ENCODE peak calls at places on chromosomes 5 and 9, in four cellular contexts. X is GM23338, I is dorsolateral prefrontal cortex, N is fibroblast of the aortic adventitia. Y is an unnamed sample.
A peak's percentile ranks its signal among the peaks of the same experiment; 100 is the strongest.

GRCh38 chr9:128201441-128202369 is 1.5 kb upstream of the DNM1 start:
- DNase-seq in X (no peak), I (no peak), N (no peak), Y (peak; percentile 40)

GRCh38 chr5:143570989-143571388 is 167.5 kb upstream of the NR3C1 start:
- DNase-seq in X (no peak), I (no peak), N (no peak), Y (no peak)

GRCh38 chr5:54251981-54252380 is 58.4 kb downstream of the ARL15 start:
- DNase-seq in X (peak; percentile 19), I (no peak), N (peak; percentile 12), Y (peak; percentile 12)

GRCh38 chr9:36074870-36075532 is 38.3 kb downstream of the RECK start:
- DNase-seq in X (no peak), I (peak; percentile 54), N (peak; percentile 97), Y (peak; percentile 94)

GRCh38 chr5:109191153-109191558 is 218.6 kb downstream of the PJA2 start:
- DNase-seq in X (no peak), I (no peak), N (peak; percentile 93), Y (peak; percentile 72)

GRCh38 chr5:176541338-176542134 is 4.3 kb upstream of the RNF44 start:
- DNase-seq in X (peak; percentile 89), I (no peak), N (no peak), Y (peak; percentile 72)

GRCh38 chr9:117400131-117400530 is 14.7 kb downstream of the ASTN2 start:
- DNase-seq in X (peak; percentile 64), I (no peak), N (no peak), Y (no peak)

GRCh38 chr9:114754574-114754973 is 51.3 kb downstream of the TNFSF15 start:
- DNase-seq in X (no peak), I (no peak), N (no peak), Y (no peak)

GRCh38 chr5:90473321-90474234 is 993 bp downstream of the MBLAC2 start:
- DNase-seq in X (peak; percentile 75), I (no peak), N (peak; percentile 15), Y (peak; percentile 50)

GRCh38 chr5:83000448-83000847 is 76.7 kb downstream of the TMEM167A start:
- DNase-seq in X (no peak), I (no peak), N (peak; percentile 5), Y (no peak)

GRCh38 chr9:123364241-123364824 is 8.3 kb downstream of the CRB2 start:
- DNase-seq in X (no peak), I (peak; percentile 77), N (peak; percentile 13), Y (peak; percentile 36)

GRCh38 chr9:81619353-81620008 is 69.9 kb downstream of the TLE1 start:
- DNase-seq in X (no peak), I (no peak), N (peak; percentile 39), Y (peak; percentile 18)

GRCh38 chr9:98867434-98868168 is 60.1 kb downstream of the GALNT12 start:
- DNase-seq in X (no peak), I (peak; percentile 44), N (peak; percentile 99), Y (peak; percentile 95)

GRCh38 chr5:138495351-138495750 is 30.1 kb downstream of the EGR1 start:
- DNase-seq in X (no peak), I (no peak), N (no peak), Y (peak; percentile 25)

GRCh38 chr5:134494780-134495179 is 30.7 kb upstream of the JADE2 start:
- DNase-seq in X (no peak), I (no peak), N (no peak), Y (no peak)

GRCh38 chr9:8718121-8718725 is 918.6 kb upstream of the DMAC1 start:
- DNase-seq in X (no peak), I (no peak), N (peak; percentile 92), Y (peak; percentile 71)

GRCh38 chr9:99140685-99141314 is 35.9 kb downstream of the TGFBR1 start:
- DNase-seq in X (peak; percentile 75), I (peak; percentile 52), N (peak; percentile 83), Y (peak; percentile 70)

GRCh38 chr9:3281399-3281798 is 244.4 kb downstream of the RFX3 start:
- DNase-seq in X (no peak), I (no peak), N (no peak), Y (no peak)

GRCh38 chr5:79109527-79110492 is 1.8 kb upstream of the BHMT start:
- DNase-seq in X (peak; percentile 78), I (no peak), N (no peak), Y (no peak)

GRCh38 chr9:107866912-107867311 is 377.3 kb upstream of the KLF4 start:
- DNase-seq in X (no peak), I (no peak), N (peak; percentile 54), Y (peak; percentile 28)

GRCh38 chr9:69805962-69806633 is 14.5 kb upstream of the CFAP95 start:
- DNase-seq in X (no peak), I (no peak), N (no peak), Y (no peak)

GRCh38 chr5:125412561-125413535 is 666.4 kb upstream of the ZNF608 start:
- DNase-seq in X (peak; percentile 85), I (peak; percentile 89), N (peak; percentile 69), Y (peak; percentile 87)
- H3K4me3 ChIP-seq in X (peak overlapping the region; percentile 9), I (peak overlapping the region; percentile 61), N (peak overlapping the region; percentile 29), Y (peak overlapping the region; percentile 6)

GRCh38 chr5:77867194-77867691 is 91.1 kb upstream of the TBCA start:
- DNase-seq in X (peak; percentile 24), I (no peak), N (peak; percentile 61), Y (peak; percentile 45)
- TF ChIP-seq CTCF in X (no peak), I (peak; percentile 44), N (peak; percentile 68), Y (peak; percentile 50)

GRCh38 chr5:178115835-178116405 is 2.6 kb downstream of the N4BP3 start:
- DNase-seq in X (peak; percentile 78), I (no peak), N (no peak), Y (no peak)
- H3K4me3 ChIP-seq in X (peak overlapping the region; percentile 92), I (no peak overlapping the region), N (no peak overlapping the region), Y (no peak overlapping the region)

GRCh38 chr9:126700903-126701819 is 87.4 kb downstream of the LMX1B start:
- DNase-seq in X (no peak), I (peak; percentile 21), N (no peak), Y (no peak)

GRCh38 chr9:126701820-126702500 is 88.2 kb downstream of the LMX1B start:
- DNase-seq in X (no peak), I (peak; percentile 26), N (no peak), Y (no peak)

GRCh38 chr9:126704157-126704941 is 90.6 kb downstream of the LMX1B start:
- DNase-seq in X (no peak), I (peak; percentile 75), N (peak; percentile 43), Y (peak; percentile 51)

GRCh38 chr9:126703330-126704156 is 89.8 kb downstream of the LMX1B start:
- DNase-seq in X (no peak), I (no peak), N (no peak), Y (no peak)

GRCh38 chr9:126702501-126703329 is 89.0 kb downstream of the LMX1B start:
- DNase-seq in X (peak; percentile 69), I (peak; percentile 39), N (no peak), Y (no peak)
- TF ChIP-seq CTCF in X (peak; percentile 91), I (peak; percentile 26), N (peak; percentile 71), Y (peak; percentile 88)

DNA sequence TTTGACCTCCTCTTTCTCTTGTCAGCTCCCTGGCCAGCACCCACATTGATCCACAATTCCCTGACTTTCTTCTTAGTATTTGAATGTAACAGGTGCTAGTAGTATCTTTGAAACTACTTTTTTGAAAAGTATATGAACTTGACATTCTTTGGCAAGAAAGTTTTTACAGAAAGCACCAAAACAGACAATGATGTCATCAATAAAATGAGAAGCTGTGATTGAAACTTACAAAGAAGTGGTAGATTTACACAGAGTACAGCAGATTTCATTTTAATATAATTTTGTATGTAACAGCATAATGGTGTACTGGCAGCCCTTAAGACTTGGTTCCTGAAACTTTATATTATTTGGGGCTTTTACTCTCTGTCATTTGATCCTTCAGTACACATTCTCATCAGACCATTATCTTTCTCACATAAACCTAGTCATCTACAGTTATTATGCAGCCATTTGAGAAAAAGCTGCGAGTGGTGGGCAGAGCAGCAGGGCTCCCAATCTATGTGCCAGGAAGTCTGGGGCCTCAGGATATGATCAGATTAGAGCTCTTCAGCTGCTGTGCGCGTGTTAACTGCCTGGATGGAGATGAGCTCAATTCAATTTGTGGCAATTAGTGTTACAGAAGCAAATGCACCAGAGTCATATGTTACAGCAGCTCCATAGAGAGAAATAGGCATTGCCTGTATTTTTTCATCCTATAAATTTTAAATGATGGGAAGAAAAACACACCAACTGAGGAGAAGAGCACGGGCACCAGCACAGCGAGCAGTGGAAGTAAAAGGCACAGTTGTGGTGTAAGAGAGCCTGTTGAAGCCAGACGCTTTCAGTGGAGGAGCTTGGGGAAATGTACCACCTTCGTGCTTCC is 126.1 kb downstream of the STARD4 start:
- DNase-seq in X (no peak), I (no peak), N (no peak), Y (no peak)
- H3K4me3 ChIP-seq in X (no peak overlapping the region), I (no peak overlapping the region), N (no peak overlapping the region), Y (no peak overlapping the region)

DNA sequence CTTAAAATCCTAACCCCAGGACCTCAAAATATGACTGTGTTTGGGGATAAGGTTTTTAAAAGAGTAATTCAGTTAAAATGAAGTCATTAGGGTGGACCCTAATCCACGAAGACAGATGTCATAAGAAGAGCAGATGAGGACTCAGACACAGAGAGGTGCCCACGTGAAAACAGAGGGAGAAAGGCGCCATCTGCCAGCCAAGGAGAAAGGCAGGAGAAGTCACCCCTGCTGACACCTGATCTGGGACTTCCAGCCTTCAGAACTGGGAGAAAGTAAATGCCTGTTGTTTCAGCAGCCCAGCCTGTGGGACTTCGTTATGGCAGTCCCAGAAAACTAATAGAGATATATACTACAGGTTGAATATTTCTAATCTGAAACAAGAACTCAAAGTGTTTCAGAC is 67.4 kb downstream of the ROR2 start:
- DNase-seq in X (no peak), I (no peak), N (no peak), Y (no peak)
- TF ChIP-seq CTCF in X (peak; percentile 49), I (no peak), N (no peak), Y (no peak)

GRCh38 chr9:137588311-137588710 is 2.0 kb downstream of the ZMYND19 start:
- DNase-seq in X (no peak), I (no peak), N (no peak), Y (no peak)

GRCh38 chr9:137589441-137590122 is 730 bp downstream of the ZMYND19 start:
- DNase-seq in X (peak; percentile 25), I (no peak), N (no peak), Y (peak; percentile 30)

GRCh38 chr9:137590469-137591383 is at the start of gene ZMYND19:
- DNase-seq in X (peak; percentile 93), I (peak; percentile 89), N (peak; percentile 76), Y (peak; percentile 83)

GRCh38 chr9:137588891-137589290 is 1.4 kb downstream of the ZMYND19 start:
- DNase-seq in X (no peak), I (no peak), N (no peak), Y (no peak)

DNA sequence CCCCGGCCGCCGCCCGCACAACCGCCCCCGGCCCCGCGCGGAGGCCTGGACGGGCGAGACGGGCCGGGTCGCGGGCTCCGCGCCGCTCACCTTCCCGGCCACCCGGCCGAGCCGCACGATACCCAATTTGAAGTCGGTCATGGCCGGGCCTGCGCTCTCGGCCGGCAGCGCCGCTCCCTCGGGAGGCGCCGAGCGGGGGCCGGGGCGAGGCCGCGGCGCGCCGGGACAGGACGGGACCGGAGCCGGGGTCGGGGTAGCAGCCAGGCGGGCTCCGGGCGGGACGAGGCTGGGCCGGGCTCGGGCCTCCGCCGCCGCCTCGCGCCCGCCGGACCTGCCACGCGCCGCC is 216 bp downstream of the ZMYND19 start:
- DNase-seq in X (peak; percentile 30), I (no peak), N (no peak), Y (no peak)
- H3K4me3 ChIP-seq in X (peak overlapping the region; percentile 79), I (peak overlapping the region; percentile 76), N (peak overlapping the region; percentile 77), Y (peak overlapping the region; percentile 60)

GRCh38 chr9:130112244-130113151 is 58.8 kb downstream of the GPR107 start:
- DNase-seq in X (no peak), I (no peak), N (peak; percentile 28), Y (no peak)
- TF ChIP-seq CTCF in X (no peak), I (no peak), N (no peak), Y (no peak)

GRCh38 chr5:156411131-156411727 is 84.3 kb downstream of the SGCD start:
- DNase-seq in X (no peak), I (no peak), N (peak; percentile 47), Y (peak; percentile 68)
- H3K4me3 ChIP-seq in X (no peak overlapping the region), I (no peak overlapping the region), N (no peak overlapping the region), Y (no peak overlapping the region)

GRCh38 chr5:148107608-148108007 is 43.8 kb downstream of the SPINK5 start:
- DNase-seq in X (peak; percentile 14), I (no peak), N (no peak), Y (no peak)
- TF ChIP-seq CTCF in X (peak; percentile 45), I (no peak), N (no peak), Y (no peak)